ENCODE peak calls at places on chromosomes 11 and 22, in four cellular contexts. G, L, Z and V are unnamed samples. For H3K4me1, the result is how much of the 10 kb centered on the place peaks cover.

GRCh38 chr22:17269607-17270261 is 50.5 kb upstream of the ADA2 start:
- DNase-seq in L (no peak), G (no peak), Z (peak), V (no peak)

GRCh38 chr22:37896939-37897338 is 9.2 kb upstream of the MICALL1 start:
- DNase-seq in L (no peak), G (no peak), Z (no peak), V (no peak)

GRCh38 chr11:66676279-66676919 is 1.3 kb downstream of the RBM4B start:
- DNase-seq in Z (no peak), L (no peak), G (no peak), V (no peak)

GRCh38 chr22:28783786-28784671 is 11.5 kb downstream of the CCDC117 start:
- DNase-seq in Z (no peak), G (no peak), L (no peak), V (no peak)

GRCh38 chr11:124543145-124543544 is 309 bp downstream of the OR8B12 start:
- DNase-seq in G (no peak), Z (no peak), L (no peak), V (no peak)

GRCh38 chr22:26239561-26239960 is 70.3 kb downstream of the SEZ6L start:
- DNase-seq in L (no peak), G (no peak), Z (no peak), V (peak)

GRCh38 chr11:73578786-73579185 is 19.1 kb downstream of the FAM168A start:
- DNase-seq in Z (no peak), L (no peak), G (no peak), V (no peak)

GRCh38 chr11:9516113-9516512 is 55.3 kb downstream of the ZNF143 start:
- DNase-seq in L (no peak), G (no peak), Z (no peak), V (peak)

GRCh38 chr22:21641417-21641794 is 696 bp upstream of the SDF2L1 start:
- DNase-seq in G (peak), Z (peak), L (peak), V (peak)

GRCh38 chr22:49976439-49977175 is 16.0 kb downstream of the PIM3 start:
- DNase-seq in G (peak), Z (no peak), L (no peak), V (no peak)

GRCh38 chr11:17263803-17264202 is 12.7 kb upstream of the NUCB2 start:
- DNase-seq in G (no peak), L (no peak), Z (no peak), V (no peak)

GRCh38 chr22:33922268-33922667 is 2.0 kb upstream of the LARGE1 start:
- DNase-seq in L (peak), G (no peak), Z (no peak), V (peak)

GRCh38 chr11:79437981-79438630 is 2.7 kb downstream of the TENM4 start:
- DNase-seq in Z (peak), G (peak), L (peak), V (peak)

GRCh38 chr22:48574776-48575566 is 1252.7 kb downstream of the BRD1 start:
- DNase-seq in L (no peak), G (peak), Z (peak), V (peak)

GRCh38 chr11:3189886-3190583 is 24.9 kb upstream of the OSBPL5 start:
- DNase-seq in Z (no peak), L (no peak), G (no peak), V (no peak)

GRCh38 chr11:86456075-86456939 is 81.6 kb downstream of the CCDC81 start:
- DNase-seq in Z (peak), G (peak), L (peak), V (peak)

GRCh38 chr11:22193348-22194051 is 615 bp downstream of the ANO5 start:
- DNase-seq in Z (peak), G (peak), L (no peak), V (peak)

GRCh38 chr11:91459840-91460239 is 764.8 kb upstream of the FAT3 start:
- DNase-seq in Z (no peak), L (no peak), G (no peak), V (no peak)

GRCh38 chr11:122105009-122105828 is 10.8 kb downstream of the BLID start:
- DNase-seq in G (no peak), Z (no peak), L (no peak), V (peak)

GRCh38 chr11:110752890-110753289 is 40.7 kb upstream of the ARHGAP20 start:
- DNase-seq in Z (no peak), L (no peak), G (no peak), V (no peak)

GRCh38 chr11:46248270-46249102 is 29.0 kb upstream of the CREB3L1 start:
- DNase-seq in L (no peak), G (no peak), Z (no peak), V (peak)

GRCh38 chr11:73137942-73138274 is 4.2 kb downstream of the FCHSD2 start:
- DNase-seq in L (no peak), Z (no peak), G (no peak), V (no peak)

GRCh38 chr22:27183474-27183873 is 526.1 kb downstream of the MIAT start:
- DNase-seq in L (no peak), G (no peak), Z (no peak), V (no peak)

GRCh38 chr22:41831383-41831782 is 1.5 kb upstream of the SREBF2 start:
- DNase-seq in Z (no peak), G (no peak), L (no peak), V (no peak)

GRCh38 chr11:120751550-120751949 is 240.0 kb downstream of the GRIK4 start:
- DNase-seq in G (no peak), L (no peak), Z (no peak), V (no peak)

GRCh38 chr11:57460017-57460755 is at the start of gene RTN4RL2:
- DNase-seq in L (no peak), G (peak), Z (peak), V (peak)

GRCh38 chr11:31649567-31649966 is 140.0 kb downstream of the ELP4 start:
- DNase-seq in L (no peak), Z (no peak), G (no peak), V (no peak)

GRCh38 chr11:96055706-96056387 is 131.9 kb upstream of the MTMR2 start:
- DNase-seq in Z (no peak), G (no peak), L (no peak), V (no peak)

GRCh38 chr22:34462795-34463194 is 542.5 kb upstream of the LARGE1 start:
- DNase-seq in Z (no peak), G (no peak), L (no peak), V (no peak)

GRCh38 chr11:129252621-129253020 is 60.5 kb upstream of the ARHGAP32 start:
- DNase-seq in Z (no peak), L (no peak), G (no peak), V (peak)

GRCh38 chr11:77027275-77027674 is 6.9 kb upstream of the B3GNT6 start:
- DNase-seq in G (no peak), Z (no peak), L (no peak), V (no peak)

GRCh38 chr11:102989379-102990047 is 34.0 kb upstream of the MMP13 start:
- DNase-seq in G (no peak), L (no peak), Z (no peak), V (no peak)

GRCh38 chr11:129374081-129374992 is 1.3 kb upstream of the BARX2 start:
- DNase-seq in L (no peak), G (peak), Z (no peak), V (peak)

GRCh38 chr22:42069801-42070516 is 653 bp downstream of the NAGA start:
- DNase-seq in G (no peak), L (no peak), Z (peak), V (peak)

GRCh38 chr11:79174045-79175008 is 266.5 kb downstream of the TENM4 start:
- DNase-seq in L (no peak), Z (no peak), G (no peak), V (peak)

DNA sequence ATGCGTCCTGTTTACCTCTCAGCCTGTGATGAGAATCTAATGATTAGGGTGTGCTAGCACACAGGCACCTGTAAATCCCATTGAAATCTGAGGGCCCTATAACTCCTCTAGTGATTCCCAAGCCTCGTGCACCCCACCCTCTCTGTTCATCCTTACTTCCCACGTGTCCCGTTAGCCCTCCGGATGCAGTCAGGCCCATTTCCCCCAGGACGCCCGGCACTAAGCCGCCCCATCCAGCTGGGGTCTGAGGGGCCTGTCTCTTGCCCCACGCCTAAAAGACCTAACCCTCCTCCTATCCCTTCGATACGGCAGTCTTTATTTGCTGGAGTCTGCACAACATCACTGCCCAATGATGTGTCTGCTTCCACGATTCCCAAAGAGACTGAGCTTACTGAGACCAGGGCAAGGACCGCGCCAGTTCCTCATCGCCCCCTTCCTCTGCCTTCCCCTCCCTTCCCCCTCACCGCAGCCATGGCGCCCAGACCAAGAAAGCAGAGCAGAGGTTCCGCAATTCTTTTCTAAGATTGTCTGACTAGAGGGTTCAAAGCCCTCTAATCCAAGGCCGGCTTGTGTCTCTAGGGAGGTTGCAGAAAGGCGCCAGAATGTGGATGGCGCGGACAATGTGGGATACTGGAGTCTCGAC is 1.0 kb upstream of the FADS2 start:
- DNase-seq in G (peak), L (peak), Z (peak), V (no peak)
- H3K27ac ChIP-seq in G (peak), L (peak), Z (no peak), V (peak)

GRCh38 chr11:106585061-106585460 is 433.2 kb downstream of the GUCY1A2 start:
- DNase-seq in L (no peak), G (peak), Z (no peak), V (peak)
- TF ChIP-seq CTCF in L (no peak), G (peak), Z (peak), V (peak)

GRCh38 chr11:119691701-119692546 is 37.1 kb downstream of the NECTIN1 start:
- DNase-seq in Z (no peak), G (no peak), L (no peak), V (no peak)
- H3K4me1 ChIP-seq in Z (under half), G (under half), L (under half), V (under half)

GRCh38 chr11:117824571-117825537 is at the start of gene FXYD2:
- DNase-seq in Z (peak), G (no peak), L (peak), V (peak)
- H3K27ac ChIP-seq in Z (peak), G (no peak), L (peak), V (no peak)

GRCh38 chr11:101321222-101321621 is 191.6 kb upstream of the PGR start:
- DNase-seq in Z (no peak), G (no peak), L (no peak), V (peak)
- TF ChIP-seq CTCF in Z (no peak), G (no peak), L (no peak), V (peak)